ENCODE peak calls at places on chromosomes 11 and 22, in four cellular contexts. One of them, this sample, is unnamed. For H3K27me3, the result is how much of the 10 kb centered on the place peaks cover.

GRCh38 chr11:116276051-116277044 is 496.4 kb downstream of the BUD13 start:
- DNase-seq in tibial nerve: peak
- DNase-seq in heart right ventricle: peak
- DNase-seq in neuronal stem cell: peak
- DNase-seq in this sample: peak

GRCh38 chr22:48177591-48177990 is 1415.1 kb downstream of the TBC1D22A start:
- DNase-seq in tibial nerve: no peak
- DNase-seq in heart right ventricle: no peak
- DNase-seq in neuronal stem cell: no peak
- DNase-seq in this sample: no peak

GRCh38 chr11:15346907-15347306 is 232.2 kb downstream of the INSC start:
- DNase-seq in tibial nerve: no peak
- DNase-seq in heart right ventricle: no peak
- DNase-seq in neuronal stem cell: no peak
- DNase-seq in this sample: no peak

GRCh38 chr11:120172921-120173705 is 35.2 kb upstream of the TRIM29 start:
- DNase-seq in tibial nerve: no peak
- DNase-seq in heart right ventricle: no peak
- DNase-seq in neuronal stem cell: no peak
- DNase-seq in this sample: no peak

GRCh38 chr11:120952503-120953229 is 71.2 kb upstream of the TBCEL start:
- DNase-seq in tibial nerve: peak
- DNase-seq in heart right ventricle: peak
- DNase-seq in neuronal stem cell: peak
- DNase-seq in this sample: peak

GRCh38 chr11:64534391-64534801 is 56.6 kb upstream of the SLC22A12 start:
- DNase-seq in tibial nerve: no peak
- DNase-seq in heart right ventricle: no peak
- DNase-seq in neuronal stem cell: no peak
- DNase-seq in this sample: no peak

GRCh38 chr11:125449586-125449985 is 46.5 kb downstream of the FEZ1 start:
- DNase-seq in tibial nerve: no peak
- DNase-seq in heart right ventricle: no peak
- DNase-seq in neuronal stem cell: no peak
- DNase-seq in this sample: no peak

GRCh38 chr22:21949569-21949918 is 3.1 kb downstream of the PPM1F start:
- DNase-seq in tibial nerve: no peak
- DNase-seq in heart right ventricle: no peak
- DNase-seq in neuronal stem cell: no peak
- DNase-seq in this sample: no peak

GRCh38 chr22:48089601-48090331 is 1327.3 kb downstream of the TBC1D22A start:
- DNase-seq in tibial nerve: peak
- DNase-seq in heart right ventricle: peak
- DNase-seq in neuronal stem cell: no peak
- DNase-seq in this sample: no peak

GRCh38 chr11:104556606-104557301 is 341.5 kb downstream of the CASP12 start:
- DNase-seq in tibial nerve: no peak
- DNase-seq in heart right ventricle: no peak
- DNase-seq in neuronal stem cell: no peak
- DNase-seq in this sample: no peak

GRCh38 chr11:48036466-48036865 is 56.1 kb downstream of the PTPRJ start:
- DNase-seq in tibial nerve: no peak
- DNase-seq in heart right ventricle: no peak
- DNase-seq in neuronal stem cell: no peak
- DNase-seq in this sample: no peak

GRCh38 chr22:20249797-20250354 is 18.2 kb downstream of the RTN4R start:
- DNase-seq in tibial nerve: no peak
- DNase-seq in heart right ventricle: no peak
- DNase-seq in neuronal stem cell: no peak
- DNase-seq in this sample: no peak

GRCh38 chr11:119374632-119375394 is 6.7 kb downstream of the USP2 start:
- DNase-seq in tibial nerve: no peak
- DNase-seq in heart right ventricle: no peak
- DNase-seq in neuronal stem cell: no peak
- DNase-seq in this sample: no peak

GRCh38 chr11:134379241-134379640 is 32.8 kb downstream of the B3GAT1 start:
- DNase-seq in tibial nerve: no peak
- DNase-seq in heart right ventricle: no peak
- DNase-seq in neuronal stem cell: no peak
- DNase-seq in this sample: no peak

GRCh38 chr11:7524831-7525230 is 11.0 kb downstream of the PPFIBP2 start:
- DNase-seq in tibial nerve: no peak
- DNase-seq in heart right ventricle: no peak
- DNase-seq in neuronal stem cell: no peak
- DNase-seq in this sample: no peak

GRCh38 chr11:123576082-123576481 is 78.3 kb downstream of the SCN3B start:
- DNase-seq in tibial nerve: no peak
- DNase-seq in heart right ventricle: no peak
- DNase-seq in neuronal stem cell: no peak
- DNase-seq in this sample: no peak
- H3K27me3 ChIP-seq in tibial nerve: under half
- H3K27me3 ChIP-seq in heart right ventricle: under half
- H3K27me3 ChIP-seq in neuronal stem cell: under half
- H3K27me3 ChIP-seq in this sample: under half

DNA sequence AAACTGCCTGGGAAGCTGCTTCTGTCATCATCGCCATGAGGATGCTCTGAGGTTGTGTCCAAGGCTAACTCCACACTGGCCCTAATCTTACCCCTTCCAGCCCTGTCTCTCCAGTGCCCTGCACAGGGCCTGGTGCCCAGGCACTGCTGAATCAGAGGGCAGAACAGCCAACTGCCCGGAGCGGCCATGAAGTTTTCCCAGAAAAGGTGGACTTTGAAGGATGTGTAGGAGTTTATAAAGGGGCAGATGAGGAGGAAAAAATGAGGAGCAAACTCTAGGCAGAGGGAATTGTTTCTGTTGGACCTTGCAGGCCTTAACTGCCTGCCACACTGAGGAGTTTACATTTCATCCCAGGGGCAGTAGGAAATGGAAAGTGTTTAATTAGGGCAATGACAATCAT is 39.4 kb upstream of the TCF20 start:
- DNase-seq in tibial nerve: no peak
- DNase-seq in heart right ventricle: no peak
- DNase-seq in neuronal stem cell: no peak
- DNase-seq in this sample: no peak
- H3K27me3 ChIP-seq in tibial nerve: under half
- H3K27me3 ChIP-seq in heart right ventricle: under half
- H3K27me3 ChIP-seq in neuronal stem cell: under half
- H3K27me3 ChIP-seq in this sample: under half

DNA sequence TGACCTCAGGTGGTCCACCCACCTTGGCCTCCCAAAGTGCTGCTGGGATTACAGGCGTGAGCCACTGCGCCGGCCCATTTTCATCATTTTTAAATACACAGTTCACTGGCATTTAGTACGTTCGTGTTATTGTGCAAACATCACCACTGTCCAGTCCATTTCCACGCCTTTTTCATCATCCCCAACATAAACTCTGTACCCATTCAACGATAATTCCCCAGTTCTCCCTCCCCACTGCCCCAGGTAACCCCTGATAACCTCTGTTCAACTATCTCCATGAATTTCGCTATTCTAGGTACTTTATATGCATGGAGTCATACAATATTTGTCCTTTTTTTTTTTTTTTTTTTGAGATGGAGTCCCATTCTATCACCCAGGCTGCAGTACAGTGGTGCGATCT is 18.2 kb upstream of the ELFN2 start:
- DNase-seq in tibial nerve: no peak
- DNase-seq in heart right ventricle: no peak
- DNase-seq in neuronal stem cell: no peak
- DNase-seq in this sample: no peak
- H3K27me3 ChIP-seq in tibial nerve: under half
- H3K27me3 ChIP-seq in heart right ventricle: under half
- H3K27me3 ChIP-seq in neuronal stem cell: under half
- H3K27me3 ChIP-seq in this sample: under half

GRCh38 chr11:16607675-16608644 is 130.5 kb upstream of the C11orf58 start:
- DNase-seq in tibial nerve: peak
- DNase-seq in heart right ventricle: peak
- DNase-seq in neuronal stem cell: peak
- DNase-seq in this sample: no peak

GRCh38 chr11:16611395-16612233 is 126.8 kb upstream of the C11orf58 start:
- DNase-seq in tibial nerve: no peak
- DNase-seq in heart right ventricle: no peak
- DNase-seq in neuronal stem cell: peak
- DNase-seq in this sample: no peak

GRCh38 chr11:16610738-16611388 is 127.6 kb upstream of the C11orf58 start:
- DNase-seq in tibial nerve: no peak
- DNase-seq in heart right ventricle: no peak
- DNase-seq in neuronal stem cell: no peak
- DNase-seq in this sample: no peak

GRCh38 chr11:16610213-16610737 is 128.2 kb upstream of the C11orf58 start:
- DNase-seq in tibial nerve: no peak
- DNase-seq in heart right ventricle: no peak
- DNase-seq in neuronal stem cell: no peak
- DNase-seq in this sample: no peak

DNA sequence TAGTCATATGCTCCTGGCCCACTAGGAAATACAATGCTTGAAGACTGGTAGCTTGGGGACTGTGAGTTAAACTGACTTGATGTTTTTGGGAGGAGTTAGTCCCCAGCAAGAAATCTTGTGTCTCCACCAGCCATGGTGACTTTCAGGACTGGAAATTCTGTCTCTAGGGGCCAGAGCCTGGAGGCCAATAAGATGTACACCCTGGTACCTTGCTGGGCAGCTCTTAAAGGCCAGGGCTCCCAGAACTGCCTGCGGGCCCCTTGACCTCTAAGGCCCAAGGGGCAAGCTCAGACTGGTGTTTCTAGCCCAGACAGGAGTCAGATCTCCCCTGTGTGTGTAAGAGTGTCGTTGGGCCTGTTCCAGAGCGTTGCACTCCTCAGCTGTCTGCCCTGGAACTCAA is 128.7 kb upstream of the C11orf58 start:
- DNase-seq in tibial nerve: no peak
- DNase-seq in heart right ventricle: no peak
- DNase-seq in neuronal stem cell: no peak
- DNase-seq in this sample: no peak
- H3K27me3 ChIP-seq in tibial nerve: half or more
- H3K27me3 ChIP-seq in heart right ventricle: under half
- H3K27me3 ChIP-seq in neuronal stem cell: under half
- H3K27me3 ChIP-seq in this sample: under half

GRCh38 chr11:20275987-20276660 is 87.4 kb upstream of the HTATIP2 start:
- DNase-seq in tibial nerve: no peak
- DNase-seq in heart right ventricle: no peak
- DNase-seq in neuronal stem cell: no peak
- DNase-seq in this sample: no peak

GRCh38 chr11:20278727-20279126 is 84.8 kb upstream of the HTATIP2 start:
- DNase-seq in tibial nerve: no peak
- DNase-seq in heart right ventricle: no peak
- DNase-seq in neuronal stem cell: no peak
- DNase-seq in this sample: no peak

GRCh38 chr11:20274031-20274430 is 89.5 kb upstream of the HTATIP2 start:
- DNase-seq in tibial nerve: no peak
- DNase-seq in heart right ventricle: no peak
- DNase-seq in neuronal stem cell: peak
- DNase-seq in this sample: no peak

GRCh38 chr11:20277014-20277413 is 86.5 kb upstream of the HTATIP2 start:
- DNase-seq in tibial nerve: no peak
- DNase-seq in heart right ventricle: no peak
- DNase-seq in neuronal stem cell: no peak
- DNase-seq in this sample: no peak

DNA sequence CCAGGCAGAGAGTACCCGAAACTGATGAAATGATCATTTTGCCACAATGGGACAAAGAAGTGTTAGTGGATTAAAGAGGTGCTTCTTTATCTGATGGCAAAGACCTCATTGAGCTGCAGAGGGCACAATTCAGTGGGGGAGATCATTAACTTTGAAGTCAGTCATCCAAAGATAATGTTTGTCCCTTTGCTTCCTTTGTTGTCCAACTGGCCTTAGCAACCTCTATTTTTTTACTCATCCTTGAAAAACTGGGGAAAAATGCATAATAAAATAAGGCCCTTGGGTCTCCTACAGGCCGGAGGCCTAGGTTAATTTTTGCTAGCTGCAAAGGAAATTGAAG is 86.9 kb upstream of the HTATIP2 start:
- DNase-seq in tibial nerve: no peak
- DNase-seq in heart right ventricle: no peak
- DNase-seq in neuronal stem cell: peak
- DNase-seq in this sample: no peak
- H3K27me3 ChIP-seq in tibial nerve: under half
- H3K27me3 ChIP-seq in heart right ventricle: under half
- H3K27me3 ChIP-seq in neuronal stem cell: under half
- H3K27me3 ChIP-seq in this sample: under half

DNA sequence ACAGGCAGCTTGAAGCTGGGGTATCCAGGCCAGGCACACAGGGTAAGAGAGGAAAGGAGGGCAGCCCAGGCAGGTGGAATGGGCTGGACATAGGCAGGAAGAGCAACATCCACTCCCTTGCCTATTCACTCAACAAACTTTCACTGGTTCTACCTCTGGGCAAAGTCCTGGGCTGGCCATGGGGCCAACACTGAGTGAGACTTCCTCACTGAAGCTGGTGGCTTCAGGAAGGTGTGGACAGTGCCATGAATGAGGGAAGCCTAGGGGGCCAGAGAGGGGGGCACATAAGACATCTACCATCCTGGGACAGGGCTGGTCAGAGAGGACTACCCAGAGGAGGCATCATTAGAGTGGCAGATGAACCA is 44.9 kb upstream of the TCF20 start:
- DNase-seq in tibial nerve: no peak
- DNase-seq in heart right ventricle: no peak
- DNase-seq in neuronal stem cell: no peak
- DNase-seq in this sample: no peak
- H3K27me3 ChIP-seq in tibial nerve: under half
- H3K27me3 ChIP-seq in heart right ventricle: under half
- H3K27me3 ChIP-seq in neuronal stem cell: under half
- H3K27me3 ChIP-seq in this sample: under half

GRCh38 chr11:2474059-2474901 is 29.5 kb downstream of the KCNQ1 start:
- DNase-seq in tibial nerve: no peak
- DNase-seq in heart right ventricle: no peak
- DNase-seq in neuronal stem cell: no peak
- DNase-seq in this sample: no peak

GRCh38 chr11:2475151-2475918 is 30.5 kb downstream of the KCNQ1 start:
- DNase-seq in tibial nerve: no peak
- DNase-seq in heart right ventricle: no peak
- DNase-seq in neuronal stem cell: no peak
- DNase-seq in this sample: no peak

GRCh38 chr11:2477936-2478335 is 33.1 kb downstream of the KCNQ1 start:
- DNase-seq in tibial nerve: no peak
- DNase-seq in heart right ventricle: no peak
- DNase-seq in neuronal stem cell: no peak
- DNase-seq in this sample: no peak

GRCh38 chr11:2480874-2481220 is 36.0 kb downstream of the KCNQ1 start:
- DNase-seq in tibial nerve: no peak
- DNase-seq in heart right ventricle: no peak
- DNase-seq in neuronal stem cell: no peak
- DNase-seq in this sample: no peak

GRCh38 chr11:2477254-2477653 is 32.4 kb downstream of the KCNQ1 start:
- DNase-seq in tibial nerve: no peak
- DNase-seq in heart right ventricle: no peak
- DNase-seq in neuronal stem cell: no peak
- DNase-seq in this sample: no peak
- H3K27me3 ChIP-seq in tibial nerve: under half
- H3K27me3 ChIP-seq in heart right ventricle: under half
- H3K27me3 ChIP-seq in neuronal stem cell: under half
- H3K27me3 ChIP-seq in this sample: under half

DNA sequence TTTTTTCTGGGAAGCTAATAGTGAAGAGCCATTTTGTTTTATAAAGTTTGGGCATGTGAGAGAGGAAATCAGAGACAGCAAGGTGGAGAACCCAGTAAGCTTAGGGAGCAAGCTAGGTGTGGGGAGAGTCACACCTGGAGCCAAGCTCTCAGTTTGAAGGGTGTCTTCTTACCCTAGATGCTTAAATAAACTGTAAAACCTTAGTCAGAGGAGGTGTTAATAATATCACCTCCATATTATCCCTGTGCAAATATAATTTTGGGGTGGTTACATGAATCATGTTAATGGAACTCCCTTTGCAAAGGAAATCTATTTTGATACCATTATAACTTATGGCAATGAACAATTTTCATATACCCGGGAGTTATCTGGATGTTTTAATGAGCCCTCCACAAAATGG is 246.2 kb upstream of the PLET1 start:
- DNase-seq in tibial nerve: no peak
- DNase-seq in heart right ventricle: no peak
- DNase-seq in neuronal stem cell: no peak
- DNase-seq in this sample: no peak
- H3K27me3 ChIP-seq in tibial nerve: under half
- H3K27me3 ChIP-seq in heart right ventricle: under half
- H3K27me3 ChIP-seq in neuronal stem cell: under half
- H3K27me3 ChIP-seq in this sample: under half

This sample was measured in CD8-positive, alpha-beta T cell.